ENCODE peak calls at places on chromosomes 5 and 9, in six cellular contexts. N, I, B, E, R and D are unnamed samples.

GRCh38 chr9:30197954-30198353 is 2186.5 kb upstream of the ACO1 start:
- DNase-seq in N (no peak), I (no peak), B (no peak), E (no peak), R (no peak), D (no peak)

GRCh38 chr5:171426266-171426665 is 6.8 kb downstream of the FGF18 start:
- DNase-seq in N (no peak), I (no peak), B (no peak), E (peak), R (no peak), D (no peak)

GRCh38 chr5:107430077-107430625 is 240.6 kb downstream of the EFNA5 start:
- DNase-seq in N (peak), I (no peak), B (no peak), E (no peak), R (no peak), D (no peak)

GRCh38 chr9:136252281-136252680 is 6.7 kb upstream of the QSOX2 start:
- DNase-seq in N (no peak), I (no peak), B (no peak), E (no peak), R (no peak), D (no peak)

GRCh38 chr5:42876375-42876844 is 64.7 kb upstream of the SELENOP start:
- DNase-seq in N (no peak), I (no peak), B (peak), E (no peak), R (no peak), D (no peak)

GRCh38 chr5:102638316-102638715 is 116.8 kb upstream of the PAM start:
- DNase-seq in N (no peak), I (peak), B (no peak), E (no peak), R (no peak), D (no peak)

GRCh38 chr5:154849791-154850201 is 607 bp downstream of the FAXDC2 start:
- DNase-seq in N (no peak), I (peak), B (no peak), E (no peak), R (no peak), D (peak)

GRCh38 chr9:110835404-110835803 is 166.8 kb downstream of the MUSK start:
- DNase-seq in N (no peak), I (peak), B (no peak), E (no peak), R (no peak), D (peak)

GRCh38 chr9:105690742-105691141 is 3.6 kb upstream of the TMEM38B start:
- DNase-seq in N (no peak), I (no peak), B (peak), E (no peak), R (no peak), D (no peak)

GRCh38 chr9:18478517-18479361 is 4.8 kb downstream of the ADAMTSL1 start:
- DNase-seq in N (no peak), I (peak), B (no peak), E (no peak), R (no peak), D (peak)

GRCh38 chr5:101390317-101390908 is 487.3 kb upstream of the ST8SIA4 start:
- DNase-seq in N (peak), I (peak), B (peak), E (peak), R (peak), D (peak)

GRCh38 chr9:86471501-86471900 is 117.3 kb upstream of the TUT7 start:
- DNase-seq in N (no peak), I (no peak), B (no peak), E (no peak), R (no peak), D (no peak)

GRCh38 chr5:112737472-112738179 is at the start of gene APC:
- DNase-seq in N (peak), I (peak), B (peak), E (peak), R (peak), D (peak)

GRCh38 chr5:112734597-112734996 is 3.1 kb upstream of the APC start:
- DNase-seq in N (no peak), I (no peak), B (no peak), E (no peak), R (no peak), D (no peak)

GRCh38 chr5:112737088-112737471 is 605 bp upstream of the APC start:
- DNase-seq in N (no peak), I (no peak), B (peak), E (no peak), R (no peak), D (no peak)

GRCh38 chr5:112735702-112736101 is 2.0 kb upstream of the APC start:
- DNase-seq in N (no peak), I (peak), B (no peak), E (no peak), R (no peak), D (peak)

GRCh38 chr5:112738180-112738560 is 485 bp downstream of the APC start:
- DNase-seq in N (peak), I (peak), B (no peak), E (no peak), R (no peak), D (no peak)
- H3K9ac ChIP-seq in N (peak), I (peak), B (peak), E (peak), R (no peak), D (peak)

DNA sequence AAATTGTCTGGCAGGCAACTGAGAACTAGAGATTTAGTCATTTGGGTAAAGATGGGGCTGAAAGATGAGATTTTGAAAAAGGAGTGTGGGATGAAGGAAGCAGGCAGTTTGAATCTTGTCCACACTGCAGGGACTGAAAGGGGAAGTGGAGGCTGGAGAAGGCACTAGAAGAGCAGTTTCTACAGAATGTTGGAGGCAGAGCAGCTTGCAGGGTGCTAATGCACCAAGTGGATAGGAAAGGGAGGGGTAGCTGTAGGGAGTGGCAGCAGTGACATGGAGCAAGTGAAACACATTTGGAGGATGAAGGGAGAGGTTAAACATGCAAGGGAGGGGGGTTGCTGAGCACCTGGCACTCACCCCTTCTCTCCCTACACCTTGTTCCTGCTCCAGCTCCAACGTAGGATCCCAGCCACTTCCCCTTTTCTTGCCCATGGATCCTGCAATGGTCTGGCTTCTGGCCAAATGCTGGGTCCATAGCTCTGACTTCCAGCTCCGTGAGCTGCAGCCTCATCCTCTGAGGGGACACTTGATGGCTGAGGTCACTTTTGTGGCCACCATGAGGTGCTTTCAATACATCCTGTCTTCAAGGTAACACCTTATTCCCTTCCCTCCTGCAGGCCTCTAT is 30.0 kb upstream of the FGD3 start:
- DNase-seq in N (no peak), I (no peak), B (no peak), E (no peak), R (no peak), D (no peak)
- H3K9ac ChIP-seq in N (no peak), I (no peak), B (no peak), E (no peak), R (no peak), D (no peak)

GRCh38 chr5:127027539-127027938 is 2.8 kb downstream of the MARCHF3 start:
- DNase-seq in N (no peak), I (no peak), B (no peak), E (no peak), R (no peak), D (no peak)
- H3K9ac ChIP-seq in N (no peak), I (no peak), B (no peak), E (no peak), R (no peak), D (no peak)

DNA sequence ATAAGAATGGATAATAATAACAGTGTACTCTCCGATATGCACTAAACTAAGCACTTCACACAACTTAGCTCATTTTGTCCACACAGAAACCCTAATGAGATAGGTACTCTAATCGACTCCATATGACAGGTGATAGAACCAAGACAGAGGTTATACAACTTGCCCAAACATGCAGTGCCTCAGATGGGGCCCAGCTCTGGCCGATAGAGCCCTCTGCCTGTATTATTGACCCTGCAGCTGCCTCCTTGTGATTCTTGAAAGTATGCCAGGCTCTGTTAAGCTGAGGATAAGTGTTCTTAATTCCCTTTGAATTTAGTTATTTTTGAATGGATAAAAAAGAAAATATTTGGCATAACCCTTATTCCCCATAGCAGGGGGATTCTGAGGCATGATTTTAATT is 78.5 kb downstream of the HMHB1 start:
- DNase-seq in N (no peak), I (no peak), B (no peak), E (no peak), R (no peak), D (no peak)
- H3K9ac ChIP-seq in N (no peak), I (no peak), B (no peak), E (no peak), R (no peak), D (no peak)

GRCh38 chr5:136667789-136668188 is 302.4 kb upstream of the TRPC7 start:
- DNase-seq in N (no peak), I (no peak), B (no peak), E (no peak), R (no peak), D (no peak)

GRCh38 chr5:136666970-136667620 is 301.8 kb upstream of the TRPC7 start:
- DNase-seq in N (no peak), I (no peak), B (no peak), E (peak), R (no peak), D (no peak)
- H3K9ac ChIP-seq in N (no peak), I (no peak), B (no peak), E (no peak), R (no peak), D (no peak)